ENCODE peak calls at places on chromosome 7, in eight cellular contexts. G, X, S, J, D, C, T and I are unnamed samples.

GRCh38 chr7:123594813-123595241 is 6.8 kb upstream of the ASB15 start:
- DNase-seq in G (no peak), C (no peak), X (no peak), S (peak), D (no peak), J (no peak), T (no peak), I (peak)

GRCh38 chr7:132462478-132462877 is 113.8 kb downstream of the PLXNA4 start:
- DNase-seq in S (no peak), J (no peak), T (no peak), D (no peak), G (no peak), X (no peak), C (no peak), I (no peak)

GRCh38 chr7:26090927-26091519 is 61.0 kb upstream of the NFE2L3 start:
- DNase-seq in D (no peak), J (no peak), G (no peak), S (peak), X (peak), T (peak), C (no peak), I (peak)

GRCh38 chr7:158428842-158429753 is 158.5 kb downstream of the PTPRN2 start:
- DNase-seq in T (no peak), D (no peak), G (peak), C (no peak), J (peak), X (no peak), S (no peak), I (no peak)

GRCh38 chr7:87874066-87874465 is 2.1 kb downstream of the SLC25A40 start:
- DNase-seq in X (peak), G (no peak), J (no peak), C (no peak), D (no peak), S (no peak), T (no peak), I (no peak)

GRCh38 chr7:121932768-121933167 is 59.8 kb downstream of the PTPRZ1 start:
- DNase-seq in T (no peak), D (no peak), G (no peak), X (no peak), J (no peak), S (no peak), C (no peak), I (no peak)

GRCh38 chr7:74000489-74001149 is 27.4 kb upstream of the ELN start:
- DNase-seq in J (no peak), G (no peak), X (no peak), T (peak), D (no peak), C (no peak), S (no peak), I (no peak)

GRCh38 chr7:155973451-155973997 is 161.3 kb upstream of the SHH start:
- DNase-seq in D (no peak), C (peak), T (no peak), J (peak), G (peak), S (no peak), X (no peak), I (no peak)

GRCh38 chr7:48173983-48174382 is 2.7 kb downstream of the ABCA13 start:
- DNase-seq in T (no peak), X (no peak), S (peak), J (no peak), G (no peak), C (no peak), D (no peak), I (no peak)

GRCh38 chr7:43136064-43136463 is 23.6 kb downstream of the HECW1 start:
- DNase-seq in S (no peak), J (no peak), X (no peak), G (no peak), T (no peak), C (no peak), D (no peak), I (no peak)

GRCh38 chr7:55140221-55140980 is 121.6 kb downstream of the EGFR start:
- DNase-seq in G (no peak), X (peak), S (peak), C (no peak), J (peak), D (no peak), T (peak), I (peak)

GRCh38 chr7:5382281-5383041 is 41.2 kb downstream of the TNRC18 start:
- DNase-seq in X (no peak), T (peak), J (no peak), D (no peak), S (peak), C (peak), G (no peak), I (peak)

GRCh38 chr7:7122701-7123281 is 59.6 kb upstream of the C1GALT1 start:
- DNase-seq in C (no peak), T (peak), X (no peak), J (no peak), G (no peak), D (no peak), S (peak), I (no peak)

GRCh38 chr7:82760831-82761230 is 317.3 kb upstream of the CACNA2D1 start:
- DNase-seq in S (no peak), C (no peak), J (no peak), G (no peak), T (no peak), D (no peak), X (no peak), I (no peak)

GRCh38 chr7:320297-320696 is 30.3 kb downstream of the FOXL3 start:
- DNase-seq in D (no peak), X (no peak), S (no peak), T (no peak), J (no peak), C (no peak), G (no peak), I (no peak)

GRCh38 chr7:93889261-93889660 is 1.3 kb downstream of the TFPI2 start:
- DNase-seq in C (no peak), X (no peak), S (peak), J (no peak), T (peak), G (no peak), D (no peak), I (no peak)

GRCh38 chr7:100568936-100569844 is 4.5 kb downstream of the SAP25 start:
- DNase-seq in D (no peak), S (peak), G (no peak), T (no peak), X (peak), C (peak), J (peak), I (peak)

GRCh38 chr7:128274246-128274889 is 33.3 kb downstream of the LEP start:
- DNase-seq in J (peak), D (no peak), X (no peak), C (no peak), T (no peak), S (no peak), G (peak), I (no peak)
- H3K4me3 ChIP-seq in J (no peak), D (no peak), X (no peak), C (no peak), T (no peak), S (no peak), G (no peak), I (no peak)

DNA sequence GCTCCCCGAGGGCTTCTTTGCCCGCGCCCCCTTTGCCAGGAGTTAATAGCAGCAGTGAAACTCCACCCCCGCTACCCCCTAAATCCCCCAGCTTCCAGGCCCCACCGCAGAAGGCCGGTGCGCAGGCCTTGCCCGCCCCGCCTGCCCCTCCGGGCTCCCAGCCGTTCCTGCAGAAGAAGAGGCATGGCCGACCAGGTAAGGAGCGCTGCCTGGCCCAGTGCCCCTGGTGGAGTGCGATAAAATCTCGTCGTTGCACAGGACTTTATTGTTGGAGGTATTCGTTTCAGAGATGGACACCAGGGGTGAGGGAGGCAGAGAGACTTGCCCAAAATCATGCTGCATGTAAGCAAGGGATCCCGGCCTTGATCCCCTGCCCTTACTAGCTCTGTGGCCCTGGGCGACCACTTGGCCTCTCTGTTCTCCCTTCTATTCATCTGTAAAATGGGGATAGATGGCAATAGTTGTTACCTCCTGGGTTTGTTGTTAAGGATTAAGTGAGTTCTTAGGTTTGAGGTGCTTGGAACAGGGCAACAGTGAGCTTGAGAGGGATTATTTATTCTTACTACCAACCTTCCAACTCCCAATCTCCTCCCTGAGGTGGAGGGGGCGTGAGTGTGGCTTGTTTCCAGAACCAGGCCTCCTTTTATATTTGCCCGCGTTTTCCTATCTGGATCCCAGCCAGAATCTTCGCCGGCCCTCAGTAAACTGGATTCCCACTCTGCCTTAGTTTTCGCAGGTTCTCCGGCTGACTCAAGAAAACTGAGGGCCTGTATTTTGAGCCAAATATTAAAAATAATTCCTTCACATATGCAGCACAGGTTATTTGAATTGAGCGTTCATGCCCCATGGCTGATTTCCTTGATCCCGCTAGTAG is 78.3 kb downstream of the WIPF3 start:
- DNase-seq in C (peak), G (no peak), D (no peak), T (no peak), X (no peak), J (no peak), S (no peak), I (no peak)
- H3K4me3 ChIP-seq in C (peak), G (peak), D (no peak), T (no peak), X (no peak), J (no peak), S (no peak), I (no peak)

GRCh38 chr7:28957822-28958234 is 302 bp downstream of the TRIL start:
- DNase-seq in D (no peak), G (no peak), S (peak), T (no peak), J (peak), C (no peak), X (no peak), I (no peak)

GRCh38 chr7:28957064-28957821 is 887 bp downstream of the TRIL start:
- DNase-seq in S (peak), C (peak), T (peak), J (no peak), G (no peak), X (no peak), D (peak), I (peak)

GRCh38 chr7:28955356-28955722 is 2.8 kb downstream of the TRIL start:
- DNase-seq in X (no peak), S (no peak), C (no peak), J (no peak), G (no peak), T (no peak), D (no peak), I (no peak)

GRCh38 chr7:28955723-28956607 is 2.2 kb downstream of the TRIL start:
- DNase-seq in X (no peak), J (peak), T (peak), C (peak), S (peak), D (peak), G (peak), I (no peak)

DNA sequence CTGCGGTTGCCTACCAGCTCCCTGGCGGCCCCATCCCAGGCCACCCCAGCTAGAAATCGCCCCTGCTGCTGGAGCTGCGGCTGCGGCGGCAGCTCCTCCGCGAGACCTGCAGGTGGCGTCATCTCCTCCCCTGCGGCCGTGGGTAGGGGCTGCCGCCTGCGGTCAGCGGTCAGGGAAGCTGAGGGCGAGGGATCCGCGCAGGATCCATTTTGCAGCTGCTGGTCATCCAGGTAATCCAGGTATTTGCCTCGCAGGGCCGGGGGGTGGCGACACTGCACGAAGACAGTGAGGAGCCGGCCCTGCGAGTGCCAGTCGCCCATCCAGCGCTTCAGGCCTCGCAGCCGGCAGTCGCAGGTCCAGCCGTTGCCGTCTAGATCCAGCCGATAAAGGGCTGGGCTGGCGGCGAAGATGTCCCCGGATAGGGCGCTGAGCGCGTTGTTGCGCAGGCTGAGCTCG is 1.5 kb downstream of the TRIL start:
- DNase-seq in D (peak), G (no peak), T (peak), J (peak), X (no peak), S (peak), C (peak), I (peak)
- H3K4me3 ChIP-seq in D (peak), G (peak), T (no peak), J (peak), X (no peak), S (peak), C (peak), I (no peak)

GRCh38 chr7:106072715-106073091 is 39.4 kb downstream of the SYPL1 start:
- DNase-seq in T (no peak), G (no peak), S (no peak), J (peak), X (no peak), C (no peak), D (no peak), I (no peak)
- H3K4me3 ChIP-seq in T (no peak), G (no peak), S (no peak), J (no peak), X (no peak), C (no peak), D (no peak), I (no peak)

GRCh38 chr7:56175086-56175760 is 59.0 kb upstream of the NUPR2 start:
- DNase-seq in J (no peak), T (no peak), D (peak), C (peak), S (no peak), X (no peak), G (peak), I (no peak)
- H3K4me3 ChIP-seq in J (no peak), T (no peak), D (peak), C (peak), S (no peak), X (no peak), G (peak), I (no peak)

DNA sequence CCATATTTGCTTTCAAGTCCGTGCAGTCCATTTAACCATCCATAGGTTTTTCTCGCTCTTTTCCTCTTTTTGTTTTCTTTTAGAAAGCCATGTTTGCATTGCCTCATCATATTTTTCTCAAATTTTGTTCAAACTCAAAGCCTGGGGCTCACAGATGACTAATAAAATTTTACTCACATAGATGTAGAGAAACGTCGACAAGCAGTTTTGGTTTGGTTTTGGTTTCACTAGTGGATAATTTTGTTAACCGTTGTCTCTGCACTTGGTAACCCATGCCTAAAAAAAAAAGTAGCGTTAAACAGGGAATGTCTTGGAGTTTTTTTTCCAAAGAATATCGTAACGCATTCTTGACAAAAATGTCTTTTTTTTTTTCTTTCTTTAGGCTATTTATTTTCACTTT is 344.2 kb upstream of the GALNT17 start:
- DNase-seq in T (no peak), C (no peak), J (no peak), X (no peak), S (no peak), G (no peak), D (no peak), I (no peak)
- H3K4me3 ChIP-seq in T (no peak), C (no peak), J (no peak), X (no peak), S (no peak), G (no peak), D (no peak), I (no peak)

GRCh38 chr7:106217089-106217542 is 67.7 kb downstream of the NAMPT start:
- DNase-seq in X (no peak), C (peak), G (peak), S (peak), J (peak), D (peak), T (peak), I (peak)
- H3K4me3 ChIP-seq in X (no peak), C (no peak), G (peak), S (peak), J (no peak), D (no peak), T (peak), I (peak)